ENCODE peak calls at places on chromosomes 16 and 17, in four cellular contexts. Z is NCI-H1092, I is HuH-7.5, W is EH. T is an unnamed sample.

GRCh38 chr17:75837899-75838298 is 6.3 kb downstream of the UNC13D start:
- DNase-seq in W (no peak), Z (no peak), I (no peak), T (no peak)

GRCh38 chr17:81158688-81159590 is 6.4 kb upstream of the PVALEF start:
- DNase-seq in I (no peak), Z (no peak), W (no peak), T (no peak)

GRCh38 chr16:54475019-54475418 is 188.4 kb upstream of the IRX3 start:
- DNase-seq in I (no peak), Z (no peak), W (no peak), T (no peak)

GRCh38 chr16:72938426-72939164 is 109.3 kb downstream of the ZFHX3 start:
- DNase-seq in Z (no peak), W (peak), I (no peak), T (peak)

GRCh38 chr16:28878083-28878926 is at the start of gene ATP2A1:
- DNase-seq in W (no peak), I (no peak), Z (no peak), T (no peak)

GRCh38 chr17:75032896-75033294 is 13.9 kb downstream of the ATP5PD start:
- DNase-seq in I (no peak), Z (no peak), W (peak), T (peak)

GRCh38 chr17:14052886-14053615 is 16.3 kb upstream of the COX10 start:
- DNase-seq in I (no peak), Z (no peak), W (no peak), T (peak)

GRCh38 chr17:15181333-15181732 is 83.8 kb downstream of the PMP22 start:
- DNase-seq in Z (no peak), I (no peak), W (no peak), T (no peak)

GRCh38 chr16:57070424-57070823 is 22.0 kb upstream of the CPNE2 start:
- DNase-seq in W (no peak), Z (no peak), I (no peak), T (no peak)

GRCh38 chr16:20750558-20750957 is 8.9 kb upstream of the THUMPD1 start:
- DNase-seq in W (no peak), I (no peak), Z (no peak), T (no peak)

GRCh38 chr17:17467720-17468119 is 9.1 kb upstream of the MED9 start:
- DNase-seq in Z (no peak), I (no peak), W (peak), T (peak)

GRCh38 chr17:39972271-39972670 is 8.3 kb upstream of the PSMD3 start:
- DNase-seq in I (no peak), Z (no peak), W (no peak), T (no peak)

GRCh38 chr17:73271078-73271477 is 9.4 kb upstream of the CPSF4L start:
- DNase-seq in W (no peak), I (no peak), Z (no peak), T (no peak)

GRCh38 chr17:6912110-6913051 is 80.9 kb upstream of the TEKT1 start:
- DNase-seq in Z (no peak), I (no peak), W (no peak), T (no peak)

GRCh38 chr16:67456383-67457140 is 24.4 kb downstream of the ATP6V0D1 start:
- DNase-seq in W (peak), I (no peak), Z (no peak), T (peak)

T was measured in fibroblast of gingiva.